ENCODE peak calls at places on chromosomes 3 and 15, in seven cellular contexts. One of them, this sample, is unnamed.

GRCh38 chr15:49301562-49301961 is 121.5 kb upstream of the FGF7 start:
- DNase-seq in activated B cell treated with CpG ODN at 0.5 μM for 24 hours: no peak
- DNase-seq in IMR-90: peak; percentile 50
- DNase-seq in endodermal cell: no peak
- DNase-seq in tibial artery: no peak
- DNase-seq in neural crest cell: no peak
- DNase-seq in BE2C: no peak
- DNase-seq in this sample: no peak

GRCh38 chr3:134877788-134878187 is 82.7 kb downstream of the EPHB1 start:
- DNase-seq in activated B cell treated with CpG ODN at 0.5 μM for 24 hours: no peak
- DNase-seq in IMR-90: no peak
- DNase-seq in endodermal cell: no peak
- DNase-seq in tibial artery: no peak
- DNase-seq in neural crest cell: no peak
- DNase-seq in BE2C: peak; percentile 41
- DNase-seq in this sample: no peak

GRCh38 chr3:13072239-13073041 is 789 bp downstream of the IQSEC1 start:
- DNase-seq in activated B cell treated with CpG ODN at 0.5 μM for 24 hours: peak; percentile 62
- DNase-seq in IMR-90: peak; percentile 2
- DNase-seq in endodermal cell: peak; percentile 90
- DNase-seq in tibial artery: peak; percentile 92
- DNase-seq in neural crest cell: no peak
- DNase-seq in BE2C: peak; percentile 29
- DNase-seq in this sample: no peak

GRCh38 chr3:53155763-53156162 is 5.2 kb upstream of the PRKCD start:
- DNase-seq in activated B cell treated with CpG ODN at 0.5 μM for 24 hours: no peak
- DNase-seq in IMR-90: no peak
- DNase-seq in endodermal cell: no peak
- DNase-seq in tibial artery: no peak
- DNase-seq in neural crest cell: no peak
- DNase-seq in BE2C: no peak
- DNase-seq in this sample: no peak

GRCh38 chr15:69753867-69754266 is 301.2 kb downstream of the RPLP1 start:
- DNase-seq in activated B cell treated with CpG ODN at 0.5 μM for 24 hours: no peak
- DNase-seq in IMR-90: no peak
- DNase-seq in endodermal cell: no peak
- DNase-seq in tibial artery: no peak
- DNase-seq in neural crest cell: no peak
- DNase-seq in BE2C: no peak
- DNase-seq in this sample: no peak

GRCh38 chr3:43448098-43448497 is 161.8 kb downstream of the SNRK start:
- DNase-seq in activated B cell treated with CpG ODN at 0.5 μM for 24 hours: no peak
- DNase-seq in IMR-90: no peak
- DNase-seq in endodermal cell: no peak
- DNase-seq in tibial artery: no peak
- DNase-seq in neural crest cell: no peak
- DNase-seq in BE2C: no peak
- DNase-seq in this sample: no peak

GRCh38 chr3:136931587-136931986 is 26.2 kb upstream of the IL20RB start:
- DNase-seq in activated B cell treated with CpG ODN at 0.5 μM for 24 hours: no peak
- DNase-seq in IMR-90: no peak
- DNase-seq in endodermal cell: no peak
- DNase-seq in tibial artery: no peak
- DNase-seq in neural crest cell: no peak
- DNase-seq in BE2C: no peak
- DNase-seq in this sample: no peak

GRCh38 chr3:189419683-189420082 is 211.5 kb upstream of the TP63 start:
- DNase-seq in activated B cell treated with CpG ODN at 0.5 μM for 24 hours: no peak
- DNase-seq in IMR-90: no peak
- DNase-seq in endodermal cell: no peak
- DNase-seq in tibial artery: no peak
- DNase-seq in neural crest cell: no peak
- DNase-seq in BE2C: no peak
- DNase-seq in this sample: no peak

GRCh38 chr3:45188714-45189659 is 37.1 kb downstream of the TMEM158 start:
- DNase-seq in activated B cell treated with CpG ODN at 0.5 μM for 24 hours: no peak
- DNase-seq in IMR-90: peak; percentile 28
- DNase-seq in endodermal cell: no peak
- DNase-seq in tibial artery: no peak
- DNase-seq in neural crest cell: no peak
- DNase-seq in BE2C: no peak
- DNase-seq in this sample: no peak

GRCh38 chr15:99409097-99409473 is 156.7 kb upstream of the MEF2A start:
- DNase-seq in activated B cell treated with CpG ODN at 0.5 μM for 24 hours: no peak
- DNase-seq in IMR-90: peak; percentile 60
- DNase-seq in endodermal cell: peak; percentile 85
- DNase-seq in tibial artery: peak; percentile 81
- DNase-seq in neural crest cell: no peak
- DNase-seq in BE2C: peak; percentile 67
- DNase-seq in this sample: no peak

GRCh38 chr3:64691051-64691450 is 3.3 kb upstream of the ADAMTS9 start:
- DNase-seq in activated B cell treated with CpG ODN at 0.5 μM for 24 hours: no peak
- DNase-seq in IMR-90: peak; percentile 35
- DNase-seq in endodermal cell: no peak
- DNase-seq in tibial artery: no peak
- DNase-seq in neural crest cell: no peak
- DNase-seq in BE2C: no peak
- DNase-seq in this sample: no peak

GRCh38 chr15:34987982-34988873 is at the start of gene ZNF770:
- DNase-seq in activated B cell treated with CpG ODN at 0.5 μM for 24 hours: peak; percentile 92
- DNase-seq in IMR-90: peak; percentile 75
- DNase-seq in endodermal cell: peak; percentile 92
- DNase-seq in tibial artery: peak; percentile 85
- DNase-seq in neural crest cell: peak; percentile 80
- DNase-seq in BE2C: peak; percentile 80
- DNase-seq in this sample: no peak

GRCh38 chr3:119700269-119700919 is 2.4 kb upstream of the CFAP91 start:
- DNase-seq in activated B cell treated with CpG ODN at 0.5 μM for 24 hours: no peak
- DNase-seq in IMR-90: peak; percentile 57
- DNase-seq in endodermal cell: no peak
- DNase-seq in tibial artery: no peak
- DNase-seq in neural crest cell: no peak
- DNase-seq in BE2C: no peak
- DNase-seq in this sample: no peak

GRCh38 chr3:65265942-65266341 is 578.1 kb upstream of the ADAMTS9 start:
- DNase-seq in activated B cell treated with CpG ODN at 0.5 μM for 24 hours: no peak
- DNase-seq in IMR-90: no peak
- DNase-seq in endodermal cell: no peak
- DNase-seq in tibial artery: no peak
- DNase-seq in neural crest cell: no peak
- DNase-seq in BE2C: no peak
- DNase-seq in this sample: no peak

GRCh38 chr3:156816091-156816793 is 9.9 kb upstream of the LEKR1 start:
- DNase-seq in activated B cell treated with CpG ODN at 0.5 μM for 24 hours: peak; percentile 53
- DNase-seq in IMR-90: peak; percentile 79
- DNase-seq in endodermal cell: peak; percentile 82
- DNase-seq in tibial artery: no peak
- DNase-seq in neural crest cell: peak; percentile 40
- DNase-seq in BE2C: peak; percentile 8
- DNase-seq in this sample: no peak

DNA sequence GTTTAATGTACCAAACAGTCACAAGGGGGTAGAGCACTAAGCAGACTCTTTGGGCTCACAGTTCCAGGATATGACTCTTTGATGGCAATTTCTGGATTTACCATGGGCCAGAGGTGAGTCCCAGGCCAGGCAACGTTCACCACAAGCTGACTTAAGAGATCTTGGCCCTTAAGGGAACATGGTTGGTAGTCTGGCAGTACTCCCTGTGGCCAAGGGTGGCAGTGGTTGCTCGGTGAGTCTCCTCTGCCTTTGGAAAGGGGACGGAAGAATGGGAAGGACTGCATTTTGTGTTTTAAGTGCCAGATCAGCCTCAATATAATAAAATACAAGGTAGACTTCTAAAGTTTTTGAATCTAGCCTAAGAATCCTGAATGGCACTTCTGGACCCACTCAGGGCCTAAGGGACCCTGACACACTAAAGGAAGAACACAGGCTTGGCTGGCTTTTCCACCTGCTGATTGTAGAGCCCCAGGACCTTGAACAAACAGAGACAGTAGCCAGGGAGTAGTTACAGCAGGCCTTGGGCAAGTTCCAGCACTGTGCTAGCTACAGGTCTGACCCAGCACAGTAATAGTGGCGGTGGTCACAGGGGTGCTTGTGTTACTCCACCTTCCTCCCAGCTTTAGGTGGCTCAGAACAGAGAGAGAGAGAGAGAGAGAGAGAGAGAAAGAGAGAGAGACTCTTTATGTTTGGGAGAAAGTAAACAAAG is 730.7 kb upstream of the ALCAM start:
- DNase-seq in activated B cell treated with CpG ODN at 0.5 μM for 24 hours: no peak
- DNase-seq in IMR-90: no peak
- DNase-seq in endodermal cell: peak; percentile 72
- DNase-seq in tibial artery: no peak
- DNase-seq in neural crest cell: no peak
- DNase-seq in BE2C: peak; percentile 21
- DNase-seq in this sample: no peak
- TF ChIP-seq CTCF in activated B cell treated with CpG ODN at 0.5 μM for 24 hours: no peak
- TF ChIP-seq CTCF in IMR-90: no peak
- TF ChIP-seq CTCF in endodermal cell: peak; percentile 65
- TF ChIP-seq CTCF in tibial artery: no peak
- TF ChIP-seq CTCF in neural crest cell: peak; percentile 18
- TF ChIP-seq CTCF in BE2C: peak; percentile 42
- TF ChIP-seq CTCF in this sample: no peak

GRCh38 chr3:31567036-31567435 is 34.3 kb downstream of the STT3B start:
- DNase-seq in activated B cell treated with CpG ODN at 0.5 μM for 24 hours: no peak
- DNase-seq in IMR-90: no peak
- DNase-seq in endodermal cell: peak; percentile 68
- DNase-seq in tibial artery: no peak
- DNase-seq in neural crest cell: no peak
- DNase-seq in BE2C: no peak
- DNase-seq in this sample: no peak
- TF ChIP-seq CTCF in activated B cell treated with CpG ODN at 0.5 μM for 24 hours: no peak
- TF ChIP-seq CTCF in IMR-90: peak; percentile 22
- TF ChIP-seq CTCF in endodermal cell: peak; percentile 91
- TF ChIP-seq CTCF in tibial artery: peak; percentile 10
- TF ChIP-seq CTCF in neural crest cell: peak; percentile 64
- TF ChIP-seq CTCF in BE2C: peak; percentile 52
- TF ChIP-seq CTCF in this sample: no peak

GRCh38 chr15:22846073-22846472 is 7.6 kb downstream of the NIPA2 start:
- DNase-seq in activated B cell treated with CpG ODN at 0.5 μM for 24 hours: no peak
- DNase-seq in IMR-90: no peak
- DNase-seq in endodermal cell: no peak
- DNase-seq in tibial artery: no peak
- DNase-seq in neural crest cell: no peak
- DNase-seq in BE2C: peak; percentile 24
- DNase-seq in this sample: no peak

GRCh38 chr15:22844421-22845288 is 6.2 kb downstream of the NIPA2 start:
- DNase-seq in activated B cell treated with CpG ODN at 0.5 μM for 24 hours: no peak
- DNase-seq in IMR-90: no peak
- DNase-seq in endodermal cell: no peak
- DNase-seq in tibial artery: no peak
- DNase-seq in neural crest cell: no peak
- DNase-seq in BE2C: no peak
- DNase-seq in this sample: no peak

GRCh38 chr15:22850055-22850454 is 11.6 kb downstream of the NIPA2 start:
- DNase-seq in activated B cell treated with CpG ODN at 0.5 μM for 24 hours: no peak
- DNase-seq in IMR-90: peak; percentile 62
- DNase-seq in endodermal cell: no peak
- DNase-seq in tibial artery: no peak
- DNase-seq in neural crest cell: no peak
- DNase-seq in BE2C: no peak
- DNase-seq in this sample: no peak

GRCh38 chr15:22845289-22845900 is 6.9 kb downstream of the NIPA2 start:
- DNase-seq in activated B cell treated with CpG ODN at 0.5 μM for 24 hours: no peak
- DNase-seq in IMR-90: peak; percentile 52
- DNase-seq in endodermal cell: peak; percentile 72
- DNase-seq in tibial artery: no peak
- DNase-seq in neural crest cell: no peak
- DNase-seq in BE2C: no peak
- DNase-seq in this sample: no peak
- TF ChIP-seq CTCF in activated B cell treated with CpG ODN at 0.5 μM for 24 hours: no peak
- TF ChIP-seq CTCF in IMR-90: no peak
- TF ChIP-seq CTCF in endodermal cell: no peak
- TF ChIP-seq CTCF in tibial artery: no peak
- TF ChIP-seq CTCF in neural crest cell: no peak
- TF ChIP-seq CTCF in BE2C: no peak
- TF ChIP-seq CTCF in this sample: no peak

GRCh38 chr15:91385301-91385700 is 285.2 kb downstream of the SV2B start:
- DNase-seq in activated B cell treated with CpG ODN at 0.5 μM for 24 hours: no peak
- DNase-seq in IMR-90: no peak
- DNase-seq in endodermal cell: peak; percentile 65
- DNase-seq in tibial artery: no peak
- DNase-seq in neural crest cell: no peak
- DNase-seq in BE2C: no peak
- DNase-seq in this sample: no peak
- TF ChIP-seq CTCF in activated B cell treated with CpG ODN at 0.5 μM for 24 hours: no peak
- TF ChIP-seq CTCF in IMR-90: no peak
- TF ChIP-seq CTCF in endodermal cell: no peak
- TF ChIP-seq CTCF in tibial artery: no peak
- TF ChIP-seq CTCF in neural crest cell: no peak
- TF ChIP-seq CTCF in BE2C: no peak
- TF ChIP-seq CTCF in this sample: no peak

DNA sequence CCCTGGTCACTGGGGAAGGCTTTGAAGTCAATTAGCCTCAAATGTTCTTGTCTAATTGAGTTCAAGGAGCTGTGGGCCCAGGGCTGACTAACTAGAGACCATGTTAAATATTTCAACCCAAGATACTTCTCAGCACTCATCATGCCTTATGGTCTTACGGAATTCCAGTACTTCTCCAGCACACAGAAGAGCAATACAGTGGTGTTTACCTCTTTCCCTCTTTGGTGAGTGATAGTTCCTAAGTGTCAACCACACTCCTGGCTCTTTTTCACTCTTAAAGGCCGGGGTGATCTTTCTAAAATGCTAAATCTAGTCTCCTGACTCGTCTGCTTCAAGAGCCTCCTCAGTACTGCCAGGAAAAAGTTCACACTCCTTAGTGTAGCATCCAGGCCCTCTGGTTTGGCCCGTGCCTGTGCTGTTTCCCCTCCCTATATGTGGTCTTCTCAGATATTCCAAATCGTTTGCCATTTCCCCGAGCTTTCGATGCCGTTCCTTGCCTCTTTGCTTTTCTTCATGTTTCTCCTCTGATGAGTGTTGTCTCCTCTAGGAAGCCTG is 4.7 kb downstream of the MYZAP start:
- DNase-seq in activated B cell treated with CpG ODN at 0.5 μM for 24 hours: no peak
- DNase-seq in IMR-90: no peak
- DNase-seq in endodermal cell: no peak
- DNase-seq in tibial artery: no peak
- DNase-seq in neural crest cell: no peak
- DNase-seq in BE2C: no peak
- DNase-seq in this sample: no peak
- TF ChIP-seq CTCF in activated B cell treated with CpG ODN at 0.5 μM for 24 hours: no peak
- TF ChIP-seq CTCF in IMR-90: no peak
- TF ChIP-seq CTCF in endodermal cell: no peak
- TF ChIP-seq CTCF in tibial artery: no peak
- TF ChIP-seq CTCF in neural crest cell: no peak
- TF ChIP-seq CTCF in BE2C: no peak
- TF ChIP-seq CTCF in this sample: no peak

DNA sequence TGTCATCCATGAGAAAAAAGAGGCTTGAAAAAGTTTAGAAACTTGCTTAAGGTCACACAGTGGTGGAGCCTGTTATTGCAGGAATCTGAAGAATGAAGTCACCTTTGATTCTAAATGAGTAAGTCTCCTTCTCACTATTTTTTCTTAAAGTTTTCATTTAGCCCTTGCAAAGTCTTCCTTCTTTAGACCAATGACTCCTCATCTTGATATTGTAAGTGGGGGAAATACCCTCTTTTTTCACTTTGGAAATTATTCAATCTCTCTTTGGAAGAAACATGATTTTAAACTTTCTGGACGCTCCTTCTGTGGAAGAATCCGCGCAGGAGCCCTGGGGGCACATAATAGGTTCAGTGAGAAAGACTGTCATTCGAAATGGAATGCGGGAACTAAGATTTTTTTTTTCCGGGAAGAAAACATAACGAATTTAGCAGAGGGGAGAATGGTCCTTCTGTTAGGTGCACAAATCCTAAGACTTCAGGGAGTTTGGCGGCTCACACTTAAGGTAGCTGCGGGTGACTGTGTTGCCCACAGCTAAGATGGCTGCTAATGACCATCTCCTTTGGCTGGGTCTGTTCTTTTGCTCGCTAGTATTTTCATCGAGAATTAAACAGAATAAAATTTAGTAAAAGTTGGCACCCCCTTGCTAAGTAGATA is 614 bp upstream of the SLMAP start:
- DNase-seq in activated B cell treated with CpG ODN at 0.5 μM for 24 hours: peak; percentile 25
- DNase-seq in IMR-90: peak; percentile 38
- DNase-seq in endodermal cell: no peak
- DNase-seq in tibial artery: no peak
- DNase-seq in neural crest cell: no peak
- DNase-seq in BE2C: peak; percentile 33
- DNase-seq in this sample: no peak
- TF ChIP-seq CTCF in activated B cell treated with CpG ODN at 0.5 μM for 24 hours: no peak
- TF ChIP-seq CTCF in IMR-90: no peak
- TF ChIP-seq CTCF in endodermal cell: peak; percentile 67
- TF ChIP-seq CTCF in tibial artery: no peak
- TF ChIP-seq CTCF in neural crest cell: peak; percentile 48
- TF ChIP-seq CTCF in BE2C: no peak
- TF ChIP-seq CTCF in this sample: no peak

This sample was measured in omental fat pad.